ENCODE peak calls at places on chromosomes 2 and 18, in seven cellular contexts. U is NCI-H2029, V is endothelial cell of umbilical vein, E is endothelial cell, Q is activated T-helper 1 cell treated with Interleukin-2 at 50 U/mL for 16 hours, M is NCI-H510A treated with DMSO at 0.1 percent for 48 hours, O is lung. Y is an unnamed sample.

GRCh38 chr2:61220768-61221167 is 58.8 kb downstream of the C2orf74 start:
- DNase-seq in O (no peak), Q (no peak), M (no peak), V (no peak), U (no peak), E (no peak), Y (no peak)

GRCh38 chr2:71713581-71714580 is 260.5 kb downstream of the DYSF start:
- DNase-seq in O (no peak), Q (no peak), E (no peak), U (no peak), M (no peak), V (no peak), Y (peak)

GRCh38 chr2:169979025-169979424 is 151.8 kb downstream of the UBR3 start:
- DNase-seq in E (no peak), O (no peak), Q (no peak), U (no peak), M (no peak), V (no peak), Y (no peak)

GRCh38 chr2:136130511-136130910 is 12.6 kb upstream of the CXCR4 start:
- DNase-seq in U (no peak), Q (no peak), O (no peak), M (no peak), E (no peak), V (no peak), Y (no peak)

GRCh38 chr18:65257157-65257556 is 493.7 kb upstream of the CDH7 start:
- DNase-seq in E (no peak), M (no peak), O (no peak), U (no peak), Q (no peak), V (no peak), Y (no peak)

GRCh38 chr2:99317156-99317872 is 16.3 kb upstream of the LYG1 start:
- DNase-seq in M (no peak), U (no peak), E (no peak), O (no peak), Q (no peak), V (no peak), Y (no peak)

GRCh38 chr2:21043744-21044532 is at the start of gene APOB:
- DNase-seq in Q (no peak), O (no peak), E (peak), U (no peak), V (no peak), M (no peak), Y (no peak)

GRCh38 chr18:10482985-10483949 is 28.8 kb downstream of the APCDD1 start:
- DNase-seq in V (no peak), U (no peak), E (no peak), Q (no peak), M (no peak), O (no peak), Y (no peak)

GRCh38 chr2:195450537-195451113 is 206.4 kb upstream of the SLC39A10 start:
- DNase-seq in E (no peak), U (no peak), O (no peak), Q (no peak), M (no peak), V (no peak), Y (no peak)

GRCh38 chr18:71040161-71040560 is 751.3 kb downstream of the SOCS6 start:
- DNase-seq in U (no peak), Q (no peak), E (no peak), M (no peak), V (no peak), O (no peak), Y (no peak)

GRCh38 chr18:3821524-3821923 is 371.6 kb downstream of the TGIF1 start:
- DNase-seq in V (no peak), M (peak), U (no peak), E (no peak), O (no peak), Q (no peak), Y (no peak)

GRCh38 chr2:157628532-157629415 is at the start of gene ACVR1C:
- DNase-seq in U (peak), O (peak), E (peak), V (peak), Q (peak), M (peak), Y (no peak)

GRCh38 chr18:56089607-56090258 is 501.7 kb upstream of the TCF4 start:
- DNase-seq in E (no peak), V (no peak), M (no peak), O (no peak), Q (no peak), U (no peak), Y (no peak)

GRCh38 chr2:240813231-240813921 is 6.6 kb downstream of the KIF1A start:
- DNase-seq in U (no peak), M (no peak), E (no peak), O (no peak), Q (no peak), V (no peak), Y (no peak)

GRCh38 chr2:104944495-104944894 is 90.6 kb downstream of the POU3F3 start:
- DNase-seq in U (no peak), O (no peak), E (peak), M (peak), V (no peak), Q (no peak), Y (no peak)

GRCh38 chr2:9693138-9693520 is 62.3 kb upstream of the YWHAQ start:
- DNase-seq in Q (no peak), E (no peak), O (no peak), M (no peak), U (no peak), V (no peak), Y (peak)

GRCh38 chr18:23619388-23619873 is 33.1 kb upstream of the NPC1 start:
- DNase-seq in M (no peak), O (no peak), E (peak), Q (no peak), U (no peak), V (peak), Y (no peak)

GRCh38 chr2:11863513-11864328 is 117.3 kb downstream of the LPIN1 start:
- DNase-seq in O (peak), E (peak), Q (peak), U (peak), V (peak), M (peak), Y (peak)

GRCh38 chr2:98881153-98881650 is 54.8 kb downstream of the CRACDL start:
- DNase-seq in E (no peak), V (no peak), O (no peak), M (no peak), Q (no peak), U (no peak), Y (no peak)

GRCh38 chr2:98899041-98899702 is 36.9 kb downstream of the CRACDL start:
- DNase-seq in V (no peak), O (peak), M (peak), Q (no peak), E (no peak), U (peak), Y (no peak)

GRCh38 chr2:2270808-2271415 is 60.2 kb downstream of the MYT1L start:
- DNase-seq in Q (no peak), U (peak), O (peak), V (no peak), E (no peak), M (no peak), Y (no peak)

GRCh38 chr2:70161069-70161534 is 29.7 kb downstream of the C2orf42 start:
- DNase-seq in O (no peak), E (no peak), U (peak), M (no peak), Q (no peak), V (no peak), Y (no peak)

GRCh38 chr2:219490600-219491130 is 8.0 kb upstream of the GMPPA start:
- DNase-seq in U (no peak), V (no peak), Q (no peak), O (no peak), M (no peak), E (no peak), Y (no peak)

GRCh38 chr2:59027320-59027719 is 786.2 kb upstream of the FANCL start:
- DNase-seq in U (no peak), M (no peak), E (no peak), Q (no peak), V (no peak), O (no peak), Y (no peak)

GRCh38 chr2:105391763-105392662 is 6.8 kb downstream of the FHL2 start:
- DNase-seq in U (no peak), Q (no peak), V (peak), M (no peak), O (no peak), E (no peak), Y (no peak)

GRCh38 chr18:75208055-75208835 is 694 bp downstream of the PTGR3 start:
- DNase-seq in O (peak), V (peak), E (peak), M (peak), Q (peak), U (no peak), Y (peak)

GRCh38 chr2:107025869-107026380 is 140.0 kb upstream of the ST6GAL2 start:
- DNase-seq in U (no peak), M (no peak), Q (no peak), E (no peak), O (no peak), V (no peak), Y (peak)

GRCh38 chr2:127061377-127062273 is 45.3 kb downstream of the BIN1 start:
- DNase-seq in V (peak), E (peak), M (no peak), O (no peak), Q (no peak), U (no peak), Y (peak)

GRCh38 chr18:37476182-37476581 is 89.4 kb downstream of the CELF4 start:
- DNase-seq in M (peak), E (peak), V (peak), O (no peak), U (no peak), Q (no peak), Y (no peak)

GRCh38 chr2:96186562-96186961 is 22.1 kb downstream of the STARD7 start:
- DNase-seq in O (no peak), E (no peak), V (no peak), M (no peak), Q (no peak), U (no peak), Y (no peak)

Y was measured in RCC 7860.